ENCODE peak calls at places on chromosome 1, in eight cellular contexts. E is right lobe of liver, W is GM12865, G is psoas muscle, F is fibroblast of mammary gland, X is endothelial cell of umbilical vein, A is tibial artery, H is MG63. L is an unnamed sample.

GRCh38 chr1:181353526-181353925 is 129.8 kb upstream of the CACNA1E start:
- DNase-seq in F (no peak), X (no peak), H (no peak), W (no peak), A (no peak), G (no peak), E (no peak), L (no peak)

GRCh38 chr1:218376722-218377121 is 31.6 kb downstream of the TGFB2 start:
- DNase-seq in F (no peak), H (peak; percentile 47), A (no peak), E (peak; percentile 30), W (no peak), G (no peak), X (no peak), L (no peak)

GRCh38 chr1:6612641-6613360 is 730 bp upstream of the PHF13 start:
- DNase-seq in X (peak; percentile 68), G (peak; percentile 61), F (peak; percentile 32), A (peak; percentile 80), H (peak; percentile 55), W (peak; percentile 29), E (peak; percentile 65), L (no peak)

GRCh38 chr1:213162338-213162737 is 111.3 kb downstream of the RPS6KC1 start:
- DNase-seq in G (peak; percentile 21), X (no peak), F (peak; percentile 82), W (no peak), A (peak; percentile 72), E (no peak), H (peak; percentile 73), L (no peak)

GRCh38 chr1:98386675-98387440 is 274.7 kb upstream of the SNX7 start:
- DNase-seq in W (no peak), H (no peak), A (no peak), E (no peak), F (no peak), G (no peak), X (no peak), L (no peak)

GRCh38 chr1:204084247-204084772 is 11.4 kb downstream of the SOX13 start:
- DNase-seq in G (no peak), E (peak; percentile 83), X (no peak), H (peak; percentile 55), A (peak; percentile 83), W (no peak), F (no peak), L (no peak)

GRCh38 chr1:37028981-37029617 is 5.2 kb downstream of the GRIK3 start:
- DNase-seq in F (no peak), E (no peak), W (peak; percentile 47), X (no peak), G (no peak), A (no peak), H (no peak), L (no peak)

GRCh38 chr1:6086762-6087401 is 41.2 kb downstream of the KCNAB2 start:
- DNase-seq in E (no peak), G (no peak), F (peak; percentile 9), X (no peak), H (no peak), A (no peak), W (no peak), L (no peak)

GRCh38 chr1:216726435-216726834 is 3.2 kb upstream of the ESRRG start:
- DNase-seq in E (no peak), X (no peak), G (no peak), W (no peak), A (no peak), H (no peak), F (no peak), L (no peak)

GRCh38 chr1:216722841-216723240 is 388 bp downstream of the ESRRG start:
- DNase-seq in E (no peak), G (no peak), H (no peak), W (no peak), X (no peak), A (no peak), F (no peak), L (no peak)

GRCh38 chr1:216723274-216723780 is at the start of gene ESRRG:
- DNase-seq in F (no peak), A (no peak), H (peak; percentile 26), G (peak; percentile 56), E (peak; percentile 29), X (no peak), W (no peak), L (no peak)

DNA sequence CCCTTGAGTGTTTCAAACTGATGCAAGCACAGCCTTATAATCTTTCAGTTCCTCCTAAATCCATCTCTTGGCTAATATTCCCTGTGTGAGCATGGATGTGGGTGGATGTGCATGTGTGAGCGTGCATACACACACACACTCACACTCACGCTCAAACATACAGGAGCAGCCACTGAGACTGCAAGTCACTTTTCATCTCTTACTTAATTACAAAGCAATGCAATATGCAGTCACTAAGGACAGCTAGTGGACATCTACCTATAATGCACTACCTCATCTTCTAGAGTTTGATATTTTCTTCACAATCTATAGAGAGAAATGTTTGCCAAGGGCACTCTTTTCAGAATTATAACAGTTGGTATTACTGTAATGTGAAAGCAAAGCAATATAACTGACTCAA is 1.4 kb downstream of the ESRRG start:
- DNase-seq in A (no peak), E (no peak), H (no peak), G (no peak), X (no peak), F (no peak), W (no peak), L (no peak)
- H3K4me3 ChIP-seq in A (no peak overlapping the region), E (no peak overlapping the region), H (peak overlapping the region; percentile 44), G (peak overlapping the region; percentile 66), X (no peak overlapping the region), F (no peak overlapping the region), W (no peak overlapping the region), L (no peak overlapping the region)

GRCh38 chr1:69572921-69573320 is 5.2 kb downstream of the LRRC7 start:
- DNase-seq in X (peak; percentile 9), A (no peak), H (no peak), E (no peak), W (no peak), G (no peak), F (no peak), L (no peak)

GRCh38 chr1:69569983-69570755 is 2.4 kb downstream of the LRRC7 start:
- DNase-seq in H (no peak), W (no peak), X (peak; percentile 4), F (peak; percentile 8), E (no peak), G (no peak), A (no peak), L (no peak)

GRCh38 chr1:69568435-69569280 is 936 bp downstream of the LRRC7 start:
- DNase-seq in W (no peak), H (no peak), E (no peak), G (no peak), A (peak; percentile 45), F (no peak), X (peak; percentile 9), L (no peak)

GRCh38 chr1:69567847-69568434 is at the start of gene LRRC7:
- DNase-seq in X (peak; percentile 34), W (no peak), G (no peak), F (no peak), E (no peak), H (no peak), A (peak; percentile 60), L (no peak)

DNA sequence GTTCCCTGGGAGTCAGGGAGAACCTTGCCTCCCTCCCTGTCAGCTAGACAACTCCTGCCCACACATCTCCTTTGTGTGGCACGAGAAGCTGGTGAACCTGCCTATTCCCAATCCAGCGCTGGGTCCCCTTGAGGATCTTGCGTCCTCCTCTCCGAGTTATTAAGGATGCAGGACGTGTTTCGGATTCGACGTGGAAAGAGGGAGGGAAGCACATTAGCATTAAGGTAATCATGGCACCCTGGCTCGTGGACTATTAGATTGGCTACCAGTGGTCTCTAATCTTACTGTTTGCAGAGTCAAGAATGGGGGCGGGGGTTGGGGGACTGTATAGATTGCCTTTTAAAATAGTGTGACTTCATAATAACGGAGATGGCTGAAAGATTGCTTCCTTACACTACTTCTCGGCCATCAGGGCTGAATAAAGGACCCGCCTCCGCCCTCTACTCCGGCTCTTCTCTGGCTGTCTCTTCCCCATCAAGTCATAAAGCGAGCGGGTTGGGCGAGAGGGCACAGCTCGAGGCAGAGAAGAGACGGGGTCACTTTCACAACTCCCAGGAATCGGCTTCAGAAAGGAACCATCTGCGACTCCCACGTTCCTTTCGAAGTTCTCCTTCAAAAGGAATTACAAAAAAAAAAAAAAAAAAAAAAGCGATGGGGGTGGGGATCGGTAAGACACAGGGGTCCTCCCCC is 1.7 kb downstream of the LRRC7 start:
- DNase-seq in E (no peak), H (no peak), A (no peak), G (no peak), X (peak; percentile 5), W (no peak), F (no peak), L (no peak)
- H3K4me3 ChIP-seq in E (no peak overlapping the region), H (no peak overlapping the region), A (peak overlapping the region; percentile 10), G (peak overlapping the region; percentile 72), X (no peak overlapping the region), W (no peak overlapping the region), F (no peak overlapping the region), L (no peak overlapping the region)

DNA sequence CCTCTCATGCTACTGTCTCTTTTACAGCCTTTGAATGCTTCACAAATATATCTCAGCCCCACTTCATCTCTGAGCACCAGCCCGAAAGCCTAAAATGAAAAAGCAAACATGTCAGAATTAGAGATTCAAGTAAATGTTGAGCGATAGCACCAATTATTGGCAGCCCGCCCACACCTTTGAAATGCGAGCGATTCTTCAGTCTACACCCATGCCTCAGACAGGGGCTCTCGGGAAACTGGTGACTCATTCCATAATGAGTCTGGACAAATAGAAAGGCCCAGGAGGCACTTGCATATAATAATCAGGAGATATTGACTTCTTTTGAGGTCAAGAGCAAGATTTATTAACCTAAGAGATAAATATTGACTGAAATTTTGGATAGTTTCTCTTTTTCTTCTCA is 487.3 kb upstream of the PTBP2 start:
- DNase-seq in E (no peak), H (no peak), A (peak; percentile 65), G (no peak), W (no peak), F (peak; percentile 70), X (peak; percentile 66), L (no peak)
- H3K4me3 ChIP-seq in E (no peak overlapping the region), H (no peak overlapping the region), A (no peak overlapping the region), G (no peak overlapping the region), W (no peak overlapping the region), F (no peak overlapping the region), X (no peak overlapping the region), L (no peak overlapping the region)

GRCh38 chr1:12714710-12715500 is 1.0 kb upstream of the AADACL3 start:
- DNase-seq in E (no peak), H (no peak), A (no peak), F (no peak), W (no peak), G (no peak), X (no peak), L (no peak)

GRCh38 chr1:12722626-12723025 is 6.7 kb downstream of the AADACL3 start:
- DNase-seq in X (no peak), H (no peak), A (no peak), G (no peak), E (no peak), F (no peak), W (no peak), L (no peak)

GRCh38 chr1:12715896-12716437 is at the start of gene AADACL3:
- DNase-seq in H (no peak), E (no peak), F (no peak), G (no peak), W (no peak), X (no peak), A (no peak), L (no peak)

GRCh38 chr1:12712929-12713328 is 3.0 kb upstream of the AADACL3 start:
- DNase-seq in W (no peak), G (no peak), A (no peak), E (no peak), H (no peak), X (no peak), F (no peak), L (no peak)

DNA sequence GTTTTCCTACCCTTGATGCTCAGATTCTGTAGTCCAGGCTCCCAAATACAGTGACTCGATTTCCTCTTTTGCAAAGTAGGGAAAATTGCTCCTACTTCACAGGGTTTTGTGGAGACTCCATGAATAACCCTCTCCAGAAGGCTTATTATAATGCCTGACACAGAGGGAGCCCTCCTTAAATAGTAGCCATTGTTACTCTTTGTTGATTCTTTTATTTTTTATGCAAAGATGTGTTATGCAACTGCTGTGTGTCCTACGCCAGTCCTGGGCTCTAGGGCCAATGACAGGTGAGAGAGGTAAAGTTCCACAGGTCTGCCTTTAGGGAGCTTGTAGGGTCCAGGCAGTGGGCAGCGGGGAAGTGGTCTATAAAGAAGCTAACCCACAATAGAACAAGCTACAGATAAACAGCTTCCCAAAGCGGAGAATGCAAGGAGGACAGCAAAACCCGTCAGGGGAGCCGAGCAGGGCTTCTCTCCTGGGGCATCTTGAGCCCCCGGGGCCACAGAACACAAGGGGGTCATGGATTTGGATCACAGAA is 1.5 kb downstream of the AADACL3 start:
- DNase-seq in H (no peak), A (no peak), G (no peak), E (no peak), X (no peak), W (no peak), F (no peak), L (no peak)
- H3K4me3 ChIP-seq in H (no peak overlapping the region), A (no peak overlapping the region), G (no peak overlapping the region), E (no peak overlapping the region), X (no peak overlapping the region), W (no peak overlapping the region), F (no peak overlapping the region), L (no peak overlapping the region)